ENCODE peak calls at places on chromosomes 13 and 19, in seven cellular contexts. S, U, J, M, N, G and Y are unnamed samples. For H3K4me1 and H3K36me3, the result is how much of the 10 kb centered on the place peaks cover.

GRCh38 chr13:28611021-28611420 is 47.9 kb upstream of the POMP start:
- DNase-seq in S (no peak), U (peak), J (no peak), M (no peak), N (peak), G (no peak), Y (no peak)

GRCh38 chr13:32261567-32261966 is 53.6 kb downstream of the ZAR1L start:
- DNase-seq in S (no peak), U (peak), J (peak), M (no peak), N (peak), G (peak), Y (peak)

GRCh38 chr13:90281709-90282108 is 1065.8 kb upstream of the MIR17HG start:
- DNase-seq in S (no peak), U (no peak), J (no peak), M (no peak), N (no peak), G (no peak), Y (no peak)

GRCh38 chr13:40589285-40590109 is 76.9 kb downstream of the FOXO1 start:
- DNase-seq in S (no peak), U (no peak), J (no peak), M (no peak), N (peak), G (no peak), Y (peak)

GRCh38 chr19:31316201-31316951 is 32.9 kb downstream of the TSHZ3 start:
- DNase-seq in S (peak), U (peak), J (no peak), M (no peak), N (peak), G (no peak), Y (no peak)

GRCh38 chr19:38045554-38046253 is 138.7 kb downstream of the SIPA1L3 start:
- DNase-seq in S (no peak), U (no peak), J (no peak), M (no peak), N (no peak), G (no peak), Y (no peak)

GRCh38 chr13:89432997-89433396 is 1761.8 kb downstream of the SLITRK5 start:
- DNase-seq in S (no peak), U (no peak), J (no peak), M (no peak), N (peak), G (no peak), Y (no peak)

GRCh38 chr19:18856385-18857126 is 24.8 kb downstream of the UPF1 start:
- DNase-seq in S (peak), U (no peak), J (no peak), M (no peak), N (no peak), G (no peak), Y (no peak)

GRCh38 chr19:48481191-48481500 is 12.0 kb downstream of the CYTH2 start:
- DNase-seq in S (no peak), U (peak), J (no peak), M (no peak), N (peak), G (no peak), Y (no peak)

GRCh38 chr13:100810991-100811390 is 136.4 kb upstream of the TMTC4 start:
- DNase-seq in S (no peak), U (no peak), J (no peak), M (no peak), N (no peak), G (no peak), Y (no peak)

GRCh38 chr19:13212759-13213330 is 62.6 kb downstream of the IER2 start:
- DNase-seq in S (peak), U (peak), J (peak), M (peak), N (peak), G (peak), Y (no peak)

GRCh38 chr19:13797870-13798269 is 2.6 kb downstream of the ZSWIM4 start:
- DNase-seq in S (no peak), U (peak), J (peak), M (no peak), N (peak), G (no peak), Y (peak)

GRCh38 chr13:40933508-40933907 is 85.6 kb downstream of the ELF1 start:
- DNase-seq in S (no peak), U (no peak), J (no peak), M (no peak), N (no peak), G (no peak), Y (no peak)

GRCh38 chr13:99636728-99637353 is 135.6 kb downstream of the TM9SF2 start:
- DNase-seq in S (no peak), U (no peak), J (no peak), M (no peak), N (no peak), G (no peak), Y (no peak)

GRCh38 chr13:28705734-28706133 is 13.0 kb downstream of the SLC46A3 start:
- DNase-seq in S (no peak), U (peak), J (no peak), M (no peak), N (no peak), G (no peak), Y (no peak)

GRCh38 chr13:21060063-21060826 is 1.1 kb downstream of the LATS2 start:
- DNase-seq in S (peak), U (peak), J (no peak), M (no peak), N (peak), G (peak), Y (peak)

GRCh38 chr19:30390356-30390988 is 18.3 kb downstream of the ZNF536 start:
- DNase-seq in S (no peak), U (no peak), J (no peak), M (no peak), N (no peak), G (no peak), Y (no peak)

GRCh38 chr13:97200081-97200942 is 21.8 kb upstream of the MBNL2 start:
- DNase-seq in S (no peak), U (peak), J (no peak), M (no peak), N (no peak), G (no peak), Y (no peak)

GRCh38 chr13:33191425-33192221 is 93.9 kb downstream of the STARD13 start:
- DNase-seq in S (no peak), U (peak), J (no peak), M (no peak), N (peak), G (no peak), Y (no peak)

GRCh38 chr19:44867578-44867977 is 21.5 kb downstream of the NECTIN2 start:
- DNase-seq in S (no peak), U (no peak), J (no peak), M (no peak), N (no peak), G (no peak), Y (no peak)

GRCh38 chr13:29550589-29550988 is 44.9 kb downstream of the SLC7A1 start:
- DNase-seq in S (no peak), U (peak), J (no peak), M (no peak), N (peak), G (no peak), Y (no peak)

GRCh38 chr13:111429064-111429558 is 108.7 kb downstream of the TEX29 start:
- DNase-seq in S (peak), U (peak), J (peak), M (peak), N (peak), G (peak), Y (no peak)

GRCh38 chr19:1402411-1403070 is 1.2 kb upstream of the GAMT start:
- DNase-seq in S (no peak), U (no peak), J (no peak), M (no peak), N (no peak), G (no peak), Y (no peak)

GRCh38 chr19:28234637-28235036 is 978.3 kb downstream of the UQCRFS1 start:
- DNase-seq in S (peak), U (no peak), J (no peak), M (no peak), N (peak), G (no peak), Y (no peak)

GRCh38 chr19:13400296-13400695 is 106.0 kb downstream of the CACNA1A start:
- DNase-seq in S (no peak), U (no peak), J (no peak), M (no peak), N (no peak), G (no peak), Y (no peak)

GRCh38 chr19:29576761-29577661 is 29.1 kb upstream of the POP4 start:
- DNase-seq in S (no peak), U (peak), J (no peak), M (no peak), N (peak), G (no peak), Y (no peak)

GRCh38 chr19:51687791-51688664 is 5.1 kb upstream of the SPACA6 start:
- DNase-seq in S (peak), U (peak), J (peak), M (no peak), N (peak), G (peak), Y (peak)

GRCh38 chr13:78121459-78122348 is 203.1 kb upstream of the EDNRB start:
- DNase-seq in S (peak), U (peak), J (peak), M (peak), N (peak), G (peak), Y (peak)

GRCh38 chr19:50497030-50497420 is 14.0 kb downstream of the JOSD2 start:
- DNase-seq in S (no peak), U (no peak), J (no peak), M (no peak), N (no peak), G (no peak), Y (no peak)

GRCh38 chr19:7783991-7784421 is 21.0 kb downstream of the CLEC4M start:
- DNase-seq in S (peak), U (peak), J (peak), M (no peak), N (peak), G (no peak), Y (peak)

GRCh38 chr13:109738298-109738746 is 48.1 kb downstream of the IRS2 start:
- DNase-seq in S (no peak), U (no peak), J (no peak), M (no peak), N (no peak), G (no peak), Y (no peak)

GRCh38 chr13:97723655-97724054 is 229.8 kb upstream of the IPO5 start:
- DNase-seq in S (no peak), U (no peak), J (peak), M (no peak), N (no peak), G (no peak), Y (no peak)

GRCh38 chr19:956747-957451 is 27.2 kb upstream of the WDR18 start:
- DNase-seq in S (peak), U (peak), J (no peak), M (peak), N (peak), G (no peak), Y (no peak)

GRCh38 chr13:114033541-114034315 is 59.9 kb upstream of the C13orf46 start:
- DNase-seq in S (no peak), U (no peak), J (no peak), M (no peak), N (peak), G (no peak), Y (no peak)

GRCh38 chr19:56978023-56978565 is 137.6 kb upstream of the PEG3 start:
- DNase-seq in S (no peak), U (no peak), J (no peak), M (no peak), N (no peak), G (no peak), Y (no peak)
- H3K4me1 ChIP-seq in S (under half), U (under half), J (under half), M (under half), N (under half), G (under half), Y (under half)

GRCh38 chr13:105996391-105997028 is 539.0 kb downstream of the EFNB2 start:
- DNase-seq in S (no peak), U (no peak), J (no peak), M (no peak), N (no peak), G (no peak), Y (no peak)
- H3K27ac ChIP-seq in S (no peak), U (no peak), J (no peak), M (no peak), N (no peak), G (no peak), Y (no peak)

GRCh38 chr19:55231391-55232283 is 3.1 kb upstream of the TMEM86B start:
- DNase-seq in S (no peak), U (no peak), J (no peak), M (no peak), N (no peak), G (no peak), Y (no peak)

GRCh38 chr19:55229145-55229788 is 704 bp upstream of the TMEM86B start:
- DNase-seq in S (no peak), U (no peak), J (no peak), M (no peak), N (no peak), G (no peak), Y (no peak)

GRCh38 chr19:55230780-55231179 is 2.2 kb upstream of the TMEM86B start:
- DNase-seq in S (no peak), U (no peak), J (no peak), M (no peak), N (no peak), G (no peak), Y (no peak)

GRCh38 chr19:55229789-55230182 is 1.2 kb upstream of the TMEM86B start:
- DNase-seq in S (no peak), U (no peak), J (no peak), M (no peak), N (no peak), G (no peak), Y (no peak)

DNA sequence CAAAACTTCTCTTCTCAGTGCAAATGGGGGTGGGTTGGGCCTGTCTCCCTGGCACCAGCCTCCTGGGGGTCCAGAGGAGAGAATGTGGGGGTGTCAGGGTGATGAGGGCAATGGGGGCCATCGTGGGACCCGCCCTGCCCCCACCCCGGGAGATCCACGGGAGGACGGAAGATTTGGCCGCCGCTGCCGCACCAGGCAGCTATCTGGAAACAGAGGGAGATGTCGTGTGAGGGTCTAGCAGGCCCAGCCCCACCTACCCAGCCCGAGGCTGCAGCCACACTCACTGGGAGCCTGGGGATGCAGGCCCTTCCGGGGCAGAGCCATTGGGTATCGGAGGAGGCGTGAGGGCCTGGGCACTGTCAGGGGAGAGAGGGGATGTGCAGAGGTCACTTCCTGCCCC is 1.8 kb upstream of the TMEM86B start:
- DNase-seq in S (no peak), U (no peak), J (no peak), M (no peak), N (no peak), G (no peak), Y (no peak)
- H3K36me3 ChIP-seq in S (under half), U (half or more), J (half or more), M (under half), N (under half), G (under half), Y (half or more)

GRCh38 chr19:15292140-15292539 is 40.2 kb downstream of the BRD4 start:
- DNase-seq in S (no peak), U (no peak), J (no peak), M (no peak), N (no peak), G (no peak), Y (no peak)
- H3K4me1 ChIP-seq in S (half or more), U (under half), J (under half), M (under half), N (under half), G (under half), Y (half or more)

GRCh38 chr19:41198559-41198958 is 5.5 kb downstream of the CYP2S1 start:
- DNase-seq in S (no peak), U (no peak), J (no peak), M (no peak), N (no peak), G (no peak), Y (no peak)
- H3K27ac ChIP-seq in S (no peak), U (no peak), J (no peak), M (no peak), N (no peak), G (no peak), Y (no peak)

GRCh38 chr19:4699826-4700572 is 23.6 kb downstream of the DPP9 start:
- DNase-seq in S (no peak), U (no peak), J (no peak), M (no peak), N (no peak), G (no peak), Y (no peak)

GRCh38 chr19:4702764-4703163 is 20.9 kb downstream of the DPP9 start:
- DNase-seq in S (no peak), U (no peak), J (no peak), M (no peak), N (no peak), G (no peak), Y (no peak)

GRCh38 chr19:4701557-4701956 is 22.1 kb downstream of the DPP9 start:
- DNase-seq in S (no peak), U (no peak), J (no peak), M (no peak), N (no peak), G (no peak), Y (no peak)

GRCh38 chr19:4703671-4704316 is 19.8 kb downstream of the DPP9 start:
- DNase-seq in S (no peak), U (no peak), J (no peak), M (no peak), N (no peak), G (no peak), Y (no peak)

GRCh38 chr19:4700573-4700970 is 23.1 kb downstream of the DPP9 start:
- DNase-seq in S (peak), U (no peak), J (no peak), M (no peak), N (no peak), G (no peak), Y (no peak)
- H3K36me3 ChIP-seq in S (under half), U (half or more), J (half or more), M (under half), N (under half), G (under half), Y (half or more)